ENCODE peak calls at places on chromosome 1, in four cellular contexts. X is Peyer's patch, F is ovary, W is sigmoid colon. E is an unnamed sample.

GRCh38 chr1:208531003-208531750 is 287.0 kb upstream of the PLXNA2 start:
- DNase-seq in W (no peak), X (no peak), F (no peak), E (no peak)

GRCh38 chr1:175269151-175269550 is 76.6 kb upstream of the KIAA0040 start:
- DNase-seq in X (no peak), W (no peak), F (no peak), E (no peak)

GRCh38 chr1:23178414-23178813 is 9.8 kb upstream of the LUZP1 start:
- DNase-seq in X (no peak), W (no peak), F (no peak), E (no peak)

GRCh38 chr1:226632922-226633351 is 84.4 kb downstream of the STUM start:
- DNase-seq in F (peak; percentile 16), X (peak; percentile 85), W (peak; percentile 79), E (peak; percentile 62)

GRCh38 chr1:55250399-55251075 is 35.4 kb upstream of the USP24 start:
- DNase-seq in F (no peak), X (no peak), W (no peak), E (no peak)

GRCh38 chr1:23910553-23911246 is 2.5 kb downstream of the CNR2 start:
- DNase-seq in W (no peak), X (peak; percentile 63), F (no peak), E (no peak)

GRCh38 chr1:37282763-37283162 is 191.6 kb upstream of the ZC3H12A start:
- DNase-seq in X (no peak), F (no peak), W (no peak), E (no peak)

GRCh38 chr1:111045033-111045722 is 81.5 kb upstream of the LRIF1 start:
- DNase-seq in X (no peak), F (no peak), W (no peak), E (no peak)

GRCh38 chr1:89918794-89919155 is 76.1 kb upstream of the ZNF326 start:
- DNase-seq in W (no peak), F (no peak), X (no peak), E (no peak)

GRCh38 chr1:82223091-82223490 is 422.4 kb downstream of the ADGRL2 start:
- DNase-seq in X (no peak), W (no peak), F (no peak), E (no peak)

GRCh38 chr1:154760469-154760933 is 109.6 kb downstream of the KCNN3 start:
- DNase-seq in X (peak; percentile 74), W (peak; percentile 68), F (peak; percentile 73), E (peak; percentile 70)

GRCh38 chr1:81832573-81832972 is 31.8 kb downstream of the ADGRL2 start:
- DNase-seq in X (no peak), F (no peak), W (no peak), E (no peak)

GRCh38 chr1:72241397-72241796 is 40.9 kb downstream of the NEGR1 start:
- DNase-seq in X (no peak), W (no peak), F (no peak), E (no peak)

GRCh38 chr1:45334308-45335245 is 5.4 kb upstream of the TOE1 start:
- DNase-seq in X (no peak), W (no peak), F (no peak), E (no peak)

GRCh38 chr1:51622455-51622913 is 5.6 kb downstream of the OSBPL9 start:
- DNase-seq in F (peak; percentile 71), X (no peak), W (peak; percentile 86), E (peak; percentile 46)

GRCh38 chr1:75198761-75199160 is 64.6 kb downstream of the LHX8 start:
- DNase-seq in F (no peak), X (no peak), W (no peak), E (no peak)

GRCh38 chr1:151008244-151009205 is at the start of gene PRUNE1:
- DNase-seq in X (peak; percentile 94), W (peak; percentile 98), F (peak; percentile 98), E (peak; percentile 96)

GRCh38 chr1:29698033-29698432 is 461.7 kb downstream of the PTPRU start:
- DNase-seq in F (no peak), W (no peak), X (no peak), E (no peak)

GRCh38 chr1:239555350-239555749 is 169.0 kb downstream of the CHRM3 start:
- DNase-seq in X (no peak), F (no peak), W (no peak), E (no peak)

GRCh38 chr1:155646307-155646706 is 36.3 kb downstream of the MSTO1 start:
- DNase-seq in F (no peak), W (peak; percentile 79), X (no peak), E (no peak)

GRCh38 chr1:30407030-30407861 is 316.1 kb downstream of the MATN1 start:
- DNase-seq in W (peak; percentile 44), F (peak; percentile 4), X (peak; percentile 10), E (peak; percentile 6)

GRCh38 chr1:87572891-87573290 is 244.2 kb downstream of the LMO4 start:
- DNase-seq in W (no peak), X (no peak), F (no peak), E (no peak)
- H3K27ac ChIP-seq in W (no peak overlapping the region), X (no peak overlapping the region), F (no peak overlapping the region), E (no peak overlapping the region)

GRCh38 chr1:220045356-220046051 is 801 bp downstream of the EPRS1 start:
- DNase-seq in F (no peak), W (no peak), X (no peak), E (no peak)
- TF ChIP-seq POLR2A in F (no peak), W (no peak), X (no peak), E (no peak)

DNA sequence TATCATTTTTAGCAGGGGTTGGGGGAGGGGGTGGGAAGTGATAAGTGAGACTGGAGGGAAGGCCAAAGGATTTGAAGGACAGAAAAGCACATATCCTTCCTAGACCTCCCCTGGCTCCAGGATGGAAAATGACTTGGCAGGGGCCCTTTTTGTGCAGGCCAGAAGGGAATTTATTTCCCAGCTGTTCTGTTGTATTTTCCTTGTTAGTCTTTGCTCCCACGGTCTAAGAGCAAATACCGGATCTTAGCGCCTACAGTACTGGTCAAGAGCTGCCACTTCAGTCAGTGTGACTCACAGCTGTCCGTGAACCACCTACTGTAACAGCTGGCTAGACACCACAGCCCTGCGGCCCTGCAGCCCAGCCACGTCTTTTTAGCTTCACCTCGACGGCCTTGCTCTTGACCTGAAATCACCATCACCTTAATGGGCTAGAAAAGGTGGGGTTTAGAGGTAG is 51.0 kb upstream of the ERRFI1 start:
- DNase-seq in X (no peak), F (peak; percentile 69), W (peak; percentile 82), E (peak; percentile 64)
- H3K27ac ChIP-seq in X (no peak overlapping the region), F (no peak overlapping the region), W (peak overlapping the region; percentile 52), E (no peak overlapping the region)

GRCh38 chr1:185044981-185045792 is at the start of gene RNF2:
- DNase-seq in W (peak; percentile 89), F (peak; percentile 72), X (peak; percentile 79), E (peak; percentile 89)
- TF ChIP-seq POLR2A in W (no peak), F (no peak), X (peak; percentile 34), E (no peak)

DNA sequence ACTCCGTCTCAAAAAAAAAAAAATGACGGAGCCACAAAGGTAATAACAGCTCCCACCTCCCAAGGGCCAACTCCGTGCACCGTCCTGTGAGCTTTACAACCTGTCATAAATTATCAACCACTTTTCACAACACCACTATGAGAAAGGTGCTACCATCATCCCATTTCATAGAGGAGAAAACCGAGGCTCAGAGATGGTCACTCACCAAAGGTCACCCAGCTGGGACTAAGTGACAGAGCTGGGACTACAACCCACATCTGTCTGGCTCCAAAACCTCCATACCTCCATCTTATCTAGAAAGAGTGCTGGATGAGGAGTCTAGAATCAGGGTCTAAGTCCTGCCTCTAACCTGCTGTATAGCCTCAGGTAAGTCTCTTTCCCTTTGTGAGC is 43.6 kb upstream of the ECE1 start:
- DNase-seq in X (no peak), F (no peak), W (no peak), E (no peak)
- H3K27ac ChIP-seq in X (peak overlapping the region; percentile 81), F (peak overlapping the region; percentile 81), W (peak overlapping the region; percentile 96), E (peak overlapping the region; percentile 39)

GRCh38 chr1:199150764-199151163 is 511.9 kb downstream of the PTPRC start:
- DNase-seq in W (no peak), X (no peak), F (no peak), E (no peak)
- TF ChIP-seq POLR2A in W (no peak), X (no peak), F (no peak), E (no peak)

GRCh38 chr1:9454494-9455066 is 84.7 kb upstream of the SLC25A33 start:
- DNase-seq in W (no peak), F (no peak), X (no peak), E (no peak)
- H3K27ac ChIP-seq in W (no peak overlapping the region), F (no peak overlapping the region), X (no peak overlapping the region), E (no peak overlapping the region)

GRCh38 chr1:59144959-59145358 is 151.9 kb upstream of the FGGY start:
- DNase-seq in F (no peak), X (no peak), W (no peak), E (no peak)

GRCh38 chr1:59143824-59144223 is 153.1 kb upstream of the FGGY start:
- DNase-seq in X (no peak), F (no peak), W (no peak), E (no peak)

GRCh38 chr1:59149435-59149834 is 147.5 kb upstream of the FGGY start:
- DNase-seq in F (no peak), X (no peak), W (no peak), E (no peak)

GRCh38 chr1:59146056-59146455 is 150.8 kb upstream of the FGGY start:
- DNase-seq in F (no peak), W (no peak), X (no peak), E (no peak)

GRCh38 chr1:59146651-59147358 is 150.1 kb upstream of the FGGY start:
- DNase-seq in F (peak; percentile 55), X (peak; percentile 55), W (peak; percentile 73), E (peak; percentile 56)
- TF ChIP-seq POLR2A in F (no peak), X (no peak), W (no peak), E (no peak)

GRCh38 chr1:59699227-59699847 is 115.4 kb upstream of the HOOK1 start:
- DNase-seq in W (no peak), F (peak; percentile 34), X (no peak), E (no peak)
- H3K27ac ChIP-seq in W (peak overlapping the region; percentile 24), F (no peak overlapping the region), X (no peak overlapping the region), E (no peak overlapping the region)

E was measured in testis.